ENCODE peak calls at places on chromosomes 16 and 17, in four cellular contexts. T is A549, D is kidney, S is left lung. U is an unnamed sample.

GRCh38 chr17:43832976-43833829 is at the start of gene MPP3:
- DNase-seq in S (peak; percentile 67), T (peak; percentile 78), D (peak; percentile 83), U (peak; percentile 75)

GRCh38 chr16:48949636-48950035 is 332.0 kb downstream of the CBLN1 start:
- DNase-seq in D (no peak), T (no peak), S (no peak), U (peak; percentile 10)

GRCh38 chr17:30332057-30332542 is 1.8 kb downstream of the TMIGD1 start:
- DNase-seq in S (no peak), D (no peak), T (peak; percentile 73), U (peak; percentile 70)

GRCh38 chr17:55648086-55648485 is 74.6 kb downstream of the TMEM100 start:
- DNase-seq in T (no peak), D (no peak), S (no peak), U (peak; percentile 11)

GRCh38 chr16:50245417-50246298 is 20.7 kb upstream of the ADCY7 start:
- DNase-seq in S (peak; percentile 77), T (peak; percentile 83), D (peak; percentile 82), U (peak; percentile 82)

GRCh38 chr17:43468746-43469544 is 14.8 kb upstream of the DHX8 start:
- DNase-seq in S (no peak), T (peak; percentile 73), D (no peak), U (peak; percentile 51)

GRCh38 chr16:56477096-56477878 is 25.9 kb downstream of the OGFOD1 start:
- DNase-seq in S (no peak), D (no peak), T (peak; percentile 43), U (peak; percentile 90)

GRCh38 chr17:66677201-66677981 is 157.5 kb upstream of the CACNG5 start:
- DNase-seq in S (no peak), D (no peak), T (no peak), U (peak; percentile 95)

GRCh38 chr17:39225308-39225973 is at the start of gene STAC2:
- DNase-seq in T (no peak), D (no peak), S (no peak), U (no peak)

GRCh38 chr16:24309222-24309905 is 53.2 kb downstream of the CACNG3 start:
- DNase-seq in D (no peak), T (peak; percentile 63), S (no peak), U (peak; percentile 45)

GRCh38 chr16:46751381-46751780 is 3.2 kb upstream of the MYLK3 start:
- DNase-seq in S (no peak), T (no peak), D (no peak), U (no peak)

GRCh38 chr17:45223541-45224528 is 2.1 kb downstream of the FMNL1 start:
- DNase-seq in T (no peak), S (no peak), D (no peak), U (no peak)

GRCh38 chr17:38981640-38982039 is 14.4 kb upstream of the FBXO47 start:
- DNase-seq in D (no peak), S (no peak), T (no peak), U (peak; percentile 27)

GRCh38 chr16:1533443-1533951 is at the start of gene TMEM204:
- DNase-seq in T (no peak), S (no peak), D (peak; percentile 94), U (peak; percentile 86)

GRCh38 chr17:7560172-7561027 is 1.3 kb upstream of the SENP3 start:
- DNase-seq in D (peak; percentile 83), T (peak; percentile 78), S (peak; percentile 64), U (peak; percentile 68)

GRCh38 chr16:80123189-80123588 is 417.6 kb upstream of the DYNLRB2 start:
- DNase-seq in D (no peak), S (no peak), T (no peak), U (no peak)

GRCh38 chr17:43578699-43579569 is 32.8 kb upstream of the ETV4 start:
- DNase-seq in T (no peak), D (peak; percentile 76), S (no peak), U (peak; percentile 77)

GRCh38 chr17:61414141-61414935 is 14.7 kb downstream of the TBX2 start:
- DNase-seq in S (peak; percentile 46), D (no peak), T (peak; percentile 2), U (peak; percentile 49)

GRCh38 chr17:2695961-2696760 is 15.4 kb downstream of the CLUH start:
- DNase-seq in D (peak; percentile 67), T (no peak), S (peak; percentile 27), U (no peak)

GRCh38 chr16:72894291-72895151 is 153.4 kb downstream of the ZFHX3 start:
- DNase-seq in T (no peak), S (no peak), D (no peak), U (peak; percentile 80)

GRCh38 chr16:30896203-30896889 is at the start of gene CTF1:
- DNase-seq in S (peak; percentile 79), D (peak; percentile 93), T (no peak), U (peak; percentile 84)

GRCh38 chr16:57424599-57424998 is 20.0 kb downstream of the CCL17 start:
- DNase-seq in T (no peak), S (no peak), D (no peak), U (no peak)

GRCh38 chr16:17431012-17431411 is 39.7 kb downstream of the XYLT1 start:
- DNase-seq in T (no peak), D (no peak), S (no peak), U (no peak)

GRCh38 chr17:2343421-2343820 is 6.1 kb downstream of the SGSM2 start:
- DNase-seq in T (no peak), D (no peak), S (no peak), U (no peak)

GRCh38 chr16:4217246-4218131 is 24.4 kb downstream of the SRL start:
- DNase-seq in T (no peak), D (no peak), S (peak; percentile 55), U (peak; percentile 18)

GRCh38 chr17:80738020-80738380 is 193.4 kb downstream of the RPTOR start:
- DNase-seq in S (no peak), D (no peak), T (no peak), U (no peak)
- H3K4me3 ChIP-seq in S (no peak overlapping the region), D (no peak overlapping the region), T (no peak overlapping the region), U (no peak overlapping the region)

DNA sequence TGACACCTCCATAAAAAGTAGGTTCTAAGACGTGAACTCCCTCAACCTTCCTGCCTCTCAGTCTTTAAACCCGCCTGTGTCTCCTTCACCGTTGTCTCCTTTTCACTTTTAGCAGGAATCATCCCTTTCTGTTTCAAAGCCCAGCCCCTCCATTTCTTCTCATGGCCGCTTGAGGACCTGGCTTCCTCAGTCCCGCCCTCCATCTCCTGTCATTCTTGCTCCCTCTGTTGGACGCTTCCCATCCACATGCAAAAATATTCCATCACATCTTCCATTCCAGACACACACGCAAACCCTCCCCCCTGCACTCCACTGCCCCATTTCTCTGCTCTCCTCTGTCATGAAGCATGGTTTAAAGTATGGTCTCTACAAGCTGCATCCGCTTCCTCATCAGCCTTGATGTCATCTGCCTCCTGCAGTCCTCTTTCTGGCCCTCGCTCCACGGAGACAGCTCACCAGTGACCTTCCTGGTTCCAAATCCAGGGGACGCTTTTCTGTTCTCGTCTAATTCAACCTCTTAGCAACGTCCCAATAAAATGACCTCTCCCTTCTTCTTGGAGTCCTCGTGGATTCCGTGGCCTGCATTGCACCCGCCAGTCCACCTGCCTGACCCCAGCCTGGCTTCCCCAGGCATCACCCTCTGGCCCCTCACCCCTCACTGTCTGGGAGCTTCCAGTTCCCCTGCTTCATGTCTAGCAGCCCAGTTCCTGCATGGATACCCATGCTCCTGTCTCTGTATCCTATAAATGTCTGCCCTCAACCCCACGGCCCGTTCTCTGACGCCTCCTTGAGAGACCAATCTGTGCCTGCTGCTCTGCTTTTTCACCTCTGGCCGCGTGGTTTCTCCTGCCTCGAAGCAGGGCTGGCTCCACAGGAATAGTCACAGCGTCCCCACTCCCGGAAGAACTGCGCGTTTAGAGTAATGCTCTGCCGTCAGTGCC is 26.2 kb downstream of the ANKRD40 start:
- DNase-seq in T (peak; percentile 91), S (no peak), D (peak; percentile 63), U (peak; percentile 86)
- TF ChIP-seq CTCF in T (peak; percentile 66), S (peak; percentile 35), D (peak; percentile 68), U (peak; percentile 79)

GRCh38 chr16:66578596-66579531 is at the start of gene CMTM2:
- DNase-seq in D (no peak), T (no peak), S (no peak), U (no peak)
- H3K4me3 ChIP-seq in D (no peak within 1 kb of the TSS), T (no peak within 1 kb of the TSS), S (no peak within 1 kb of the TSS), U (peak within 1 kb of the TSS; percentile 14)

DNA sequence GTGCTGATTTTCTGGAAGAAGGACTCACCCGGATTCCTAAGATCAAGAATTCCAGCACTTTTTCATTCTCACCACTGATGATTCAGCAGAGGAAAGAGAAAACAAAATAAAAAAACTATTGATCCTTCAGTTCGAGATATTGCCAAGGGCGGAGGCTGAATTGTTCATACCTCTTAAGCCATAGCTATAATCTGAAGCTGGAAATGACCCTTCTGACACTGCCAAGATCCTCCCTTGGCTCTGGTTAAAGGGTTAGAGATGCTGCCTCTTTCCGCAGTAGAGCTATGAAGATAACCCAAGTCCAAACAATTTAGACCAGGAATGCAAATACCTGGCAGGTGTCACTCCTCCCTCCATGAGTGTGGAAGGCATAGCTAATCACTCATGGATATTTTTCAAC is 73.0 kb downstream of the TMEM114 start:
- DNase-seq in T (no peak), D (no peak), S (no peak), U (no peak)
- TF ChIP-seq CTCF in T (no peak), D (no peak), S (no peak), U (no peak)

DNA sequence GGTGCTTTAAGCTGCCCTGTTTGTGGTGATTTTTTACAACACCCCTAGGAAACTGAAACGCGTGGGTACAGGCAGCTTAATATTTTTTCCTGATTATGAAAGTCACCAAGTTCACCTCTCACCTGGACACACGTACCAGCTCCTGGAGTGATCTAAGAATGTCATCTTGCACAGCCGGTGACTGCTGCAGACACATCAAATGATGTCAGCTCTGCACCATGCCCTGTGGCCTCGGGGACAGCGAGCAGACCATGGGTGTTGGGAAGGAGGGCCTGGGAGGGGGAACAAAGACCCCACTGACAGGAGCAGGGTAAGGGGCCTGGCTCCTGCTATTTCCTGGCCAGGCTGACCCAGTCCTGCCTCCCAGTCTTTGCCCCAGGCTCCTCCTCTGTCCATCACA is 272.7 kb downstream of the PARN start:
- DNase-seq in T (no peak), D (no peak), S (no peak), U (no peak)
- H3K4me3 ChIP-seq in T (no peak overlapping the region), D (no peak overlapping the region), S (no peak overlapping the region), U (no peak overlapping the region)

DNA sequence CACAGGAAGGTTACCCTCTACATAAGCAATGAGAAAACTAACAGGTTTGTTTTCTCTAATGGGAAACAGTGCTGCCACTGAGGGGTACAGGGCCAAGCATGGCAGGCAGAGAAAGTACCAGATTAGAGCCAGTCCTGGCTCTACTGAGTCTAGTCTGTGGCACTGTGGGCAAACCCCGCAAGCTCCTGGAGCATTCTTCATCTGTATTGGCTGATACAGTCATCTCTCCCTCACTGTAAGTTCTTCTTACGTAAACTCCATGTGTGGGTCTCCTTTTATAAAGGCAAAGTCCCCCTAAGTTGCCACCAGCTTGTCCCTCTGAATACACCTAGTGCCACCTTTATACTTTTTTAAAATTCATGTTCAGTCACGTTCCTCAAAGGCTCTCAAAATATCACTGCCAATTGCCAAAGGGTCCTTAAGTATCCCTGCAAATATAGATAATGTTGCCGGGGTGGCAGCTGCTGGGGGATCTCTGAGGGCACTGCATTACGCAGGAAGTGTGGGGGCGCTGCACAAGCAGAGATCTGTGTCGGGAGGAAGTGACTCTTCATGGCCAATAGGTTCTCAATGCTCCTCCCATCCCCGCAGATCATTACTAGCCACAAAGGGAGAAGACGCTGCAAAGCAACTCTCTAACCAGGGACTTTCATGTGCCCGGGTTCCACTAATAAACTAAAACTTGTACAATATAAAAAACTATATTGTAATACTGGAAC is 18.8 kb downstream of the XPO6 start:
- DNase-seq in D (no peak), T (no peak), S (no peak), U (no peak)
- TF ChIP-seq CTCF in D (no peak), T (no peak), S (no peak), U (no peak)

U was measured in cardiac fibroblast.